ENCODE peak calls at places on chromosomes 12 and 14, in four cellular contexts. M, R, Y and X are unnamed samples.

GRCh38 chr14:58919262-58919661 is 269.2 kb upstream of the DAAM1 start:
- DNase-seq in M (no peak), Y (peak; percentile 27), R (no peak), X (no peak)

GRCh38 chr12:126358806-126359205 is 1293.6 kb downstream of the AACS start:
- DNase-seq in M (no peak), Y (no peak), R (no peak), X (no peak)

GRCh38 chr12:16385779-16386646 is 38.6 kb downstream of the MGST1 start:
- DNase-seq in Y (peak; percentile 71), M (peak; percentile 71), R (no peak), X (peak; percentile 10)

GRCh38 chr12:10194160-10194559 is 15.3 kb downstream of the TMEM52B start:
- DNase-seq in R (no peak), M (no peak), Y (no peak), X (no peak)

GRCh38 chr14:24817638-24818053 is 183.7 kb upstream of the GZMB start:
- DNase-seq in M (peak; percentile 62), R (no peak), Y (peak; percentile 25), X (no peak)

GRCh38 chr12:80593766-80594165 is 113.7 kb upstream of the MYF6 start:
- DNase-seq in Y (no peak), M (no peak), R (no peak), X (peak; percentile 58)

GRCh38 chr12:93016752-93017350 is 87.8 kb upstream of the EEA1 start:
- DNase-seq in Y (peak; percentile 29), M (no peak), R (no peak), X (no peak)

GRCh38 chr14:53368714-53369191 is 215.6 kb upstream of the DDHD1 start:
- DNase-seq in R (no peak), M (no peak), Y (no peak), X (no peak)

GRCh38 chr12:66111605-66112004 is 18.9 kb downstream of the LLPH start:
- DNase-seq in R (no peak), Y (no peak), M (no peak), X (no peak)

GRCh38 chr12:113236539-113237354 is 15.5 kb downstream of the TPCN1 start:
- DNase-seq in Y (no peak), M (no peak), R (no peak), X (no peak)

GRCh38 chr14:43135877-43136411 is 1371.1 kb downstream of the FSCB start:
- DNase-seq in M (no peak), Y (no peak), R (no peak), X (no peak)
- H3K27me3 ChIP-seq in M (no peaks in the 10 kb centered on the region), Y (no peaks in the 10 kb centered on the region), R (no peaks in the 10 kb centered on the region), X (no peaks in the 10 kb centered on the region)

DNA sequence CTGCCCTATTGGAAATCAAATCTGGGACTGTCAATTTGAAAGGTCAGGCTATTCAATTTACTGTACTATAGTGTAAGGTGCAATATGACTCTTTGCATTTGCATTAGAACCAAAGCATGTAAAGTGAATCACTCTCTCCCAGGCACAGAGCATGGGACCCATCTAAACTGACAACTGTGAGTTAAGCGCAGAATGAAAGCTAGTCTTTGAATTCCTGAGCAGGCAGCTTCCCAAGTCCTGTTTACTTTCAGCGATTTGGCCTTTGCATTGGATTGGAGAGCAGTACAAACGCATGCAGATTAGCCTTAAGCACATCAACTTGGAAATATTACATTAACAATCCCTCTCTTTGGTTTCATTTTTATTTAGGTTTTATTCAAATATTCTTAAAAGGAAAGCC is 74.6 kb downstream of the RERG start:
- DNase-seq in Y (peak; percentile 6), M (no peak), R (no peak), X (no peak)
- H3K27me3 ChIP-seq in Y (no peaks in the 10 kb centered on the region), M (no peaks in the 10 kb centered on the region), R (no peaks in the 10 kb centered on the region), X (no peaks in the 10 kb centered on the region)

DNA sequence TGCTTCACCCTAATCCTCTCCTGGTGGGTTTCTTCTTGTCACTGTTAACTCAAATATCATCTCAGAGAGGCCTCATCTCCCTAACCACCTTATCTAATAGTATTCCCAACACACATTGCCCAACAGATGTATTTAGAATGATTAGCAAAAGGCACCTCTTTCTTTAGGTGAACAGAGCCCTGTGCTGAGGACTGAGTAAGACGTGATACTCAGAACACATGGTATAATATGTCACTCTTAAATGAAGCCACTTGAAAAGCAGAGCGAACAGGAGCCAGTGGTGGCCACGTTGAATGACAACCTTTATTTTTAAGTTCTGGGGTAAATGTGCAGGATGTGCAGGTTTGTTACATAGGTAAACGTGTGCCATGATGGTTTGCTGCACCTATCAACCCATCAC is 1.5 kb upstream of the KSR2 start:
- DNase-seq in M (peak; percentile 17), R (no peak), Y (no peak), X (no peak)
- H3K27me3 ChIP-seq in M (peaks cover 33% of the 10 kb centered on the region), R (no peaks in the 10 kb centered on the region), Y (peaks cover 37% of the 10 kb centered on the region), X (peaks cover 25% of the 10 kb centered on the region)

DNA sequence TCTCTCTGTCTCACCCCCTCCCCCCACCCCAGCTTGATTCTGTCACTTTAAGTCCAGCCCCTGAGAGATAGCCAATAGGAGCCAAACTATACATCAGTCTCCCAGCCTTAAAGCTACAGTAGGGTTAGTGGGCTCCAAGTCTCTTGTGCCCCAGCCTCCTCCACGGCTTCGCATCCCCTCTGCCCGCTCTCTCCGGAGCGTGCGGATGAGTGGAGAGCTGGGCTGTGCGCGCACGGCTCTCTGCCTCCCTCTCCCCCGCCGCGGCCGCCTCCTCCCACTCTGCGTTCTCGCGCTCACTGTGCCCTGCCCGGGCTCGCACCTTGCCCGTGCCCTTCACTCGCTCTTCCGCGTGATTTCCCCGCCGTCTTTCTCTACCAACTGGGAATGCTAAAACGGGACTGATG is at the start of gene ESRRB:
- DNase-seq in Y (peak; percentile 74), R (no peak), M (peak; percentile 83), X (no peak)
- H3K27me3 ChIP-seq in Y (peaks cover 100% of the 10 kb centered on the region), R (peaks cover 23% of the 10 kb centered on the region), M (peaks cover 84% of the 10 kb centered on the region), X (peaks cover 63% of the 10 kb centered on the region)

GRCh38 chr12:54522213-54522612 is 24.7 kb downstream of the NCKAP1L start:
- DNase-seq in M (no peak), Y (no peak), R (no peak), X (no peak)
- H3K27me3 ChIP-seq in M (peaks cover 27% of the 10 kb centered on the region), Y (peaks cover 24% of the 10 kb centered on the region), R (no peaks in the 10 kb centered on the region), X (peaks cover 5% of the 10 kb centered on the region)

DNA sequence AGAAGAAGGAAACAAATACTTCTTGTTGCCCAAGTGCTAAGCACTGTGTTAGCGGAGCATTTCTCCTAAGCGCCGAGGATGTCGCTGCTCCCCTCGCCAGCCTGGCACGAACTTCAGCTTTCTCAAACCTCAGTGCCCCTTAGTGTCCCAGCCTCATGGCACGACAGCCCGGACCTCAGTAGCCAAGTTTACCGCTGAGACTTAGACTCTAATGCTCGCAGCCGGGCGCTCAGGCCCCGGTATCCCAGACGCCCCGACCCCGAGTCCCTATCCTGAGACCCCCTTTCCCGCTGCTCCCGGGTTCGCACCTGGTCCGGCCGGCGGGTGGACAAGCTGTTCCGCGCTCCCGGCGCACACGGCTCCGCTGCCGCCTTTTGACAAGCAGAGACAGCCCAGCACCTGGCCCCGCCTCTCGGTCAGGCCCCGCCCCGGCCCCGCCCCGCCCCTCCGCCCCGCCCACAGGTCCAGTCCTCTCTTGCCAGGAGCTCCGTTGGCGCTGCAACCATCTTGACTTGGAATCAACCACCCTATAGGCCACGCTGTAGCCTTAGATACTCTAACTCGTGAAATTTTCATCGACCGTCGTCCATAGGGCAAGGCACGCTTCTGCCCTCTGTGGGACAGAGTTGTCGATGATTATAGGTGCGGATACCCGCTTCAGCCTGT is at the start of gene VDR:
- DNase-seq in M (peak; percentile 100), Y (peak; percentile 91), R (peak; percentile 90), X (peak; percentile 65)
- H3K27me3 ChIP-seq in M (peaks cover 97% of the 10 kb centered on the region), Y (peaks cover 92% of the 10 kb centered on the region), R (no peaks in the 10 kb centered on the region), X (peaks cover 7% of the 10 kb centered on the region)

DNA sequence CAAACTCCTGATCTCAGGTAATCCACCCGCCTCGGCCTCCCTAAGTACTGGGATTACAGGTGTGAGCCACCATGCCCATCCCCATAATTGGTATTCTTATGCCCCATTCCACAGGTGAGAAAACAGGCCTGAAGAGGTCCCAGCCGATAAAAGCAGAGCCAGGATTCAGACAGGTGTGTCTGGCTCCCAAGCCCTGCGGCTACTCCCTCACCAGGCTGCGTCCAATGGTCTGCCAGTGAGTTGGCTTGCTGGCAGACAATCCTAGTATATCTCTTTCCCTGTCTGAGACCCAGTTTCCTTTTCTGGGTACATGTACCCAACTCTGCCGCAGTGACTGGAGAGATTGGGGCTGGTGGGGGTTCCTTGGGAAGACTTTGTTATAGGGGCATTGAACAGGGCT is 1.9 kb upstream of the TSPAN9 start:
- DNase-seq in M (no peak), R (no peak), Y (no peak), X (no peak)
- H3K27me3 ChIP-seq in M (peaks cover 5% of the 10 kb centered on the region), R (peaks cover 21% of the 10 kb centered on the region), Y (peaks cover 29% of the 10 kb centered on the region), X (no peaks in the 10 kb centered on the region)

GRCh38 chr14:100588671-100589070 is 1.5 kb upstream of the BEGAIN start:
- DNase-seq in Y (no peak), M (peak; percentile 44), R (no peak), X (no peak)

GRCh38 chr14:100589071-100589759 is 2.0 kb upstream of the BEGAIN start:
- DNase-seq in M (peak; percentile 49), R (no peak), Y (peak; percentile 48), X (no peak)

GRCh38 chr14:100586520-100587247 is 533 bp downstream of the BEGAIN start:
- DNase-seq in R (no peak), M (peak; percentile 67), Y (no peak), X (no peak)

GRCh38 chr14:100587248-100587762 is at the start of gene BEGAIN:
- DNase-seq in Y (peak; percentile 72), R (no peak), M (peak; percentile 53), X (no peak)

GRCh38 chr14:100587763-100588411 is 670 bp upstream of the BEGAIN start:
- DNase-seq in Y (no peak), R (no peak), M (peak; percentile 39), X (no peak)
- H3K27me3 ChIP-seq in Y (peaks cover 36% of the 10 kb centered on the region), R (peaks cover 17% of the 10 kb centered on the region), M (peaks cover 60% of the 10 kb centered on the region), X (peaks cover 47% of the 10 kb centered on the region)

GRCh38 chr12:75205556-75205955 is 4.1 kb downstream of the KCNC2 start:
- DNase-seq in R (no peak), M (no peak), Y (no peak), X (no peak)

GRCh38 chr12:75209782-75210138 is at the start of gene KCNC2:
- DNase-seq in M (no peak), Y (no peak), R (no peak), X (no peak)

GRCh38 chr12:75212072-75212471 is 2.4 kb upstream of the KCNC2 start:
- DNase-seq in Y (no peak), M (no peak), R (no peak), X (no peak)

GRCh38 chr12:75208851-75209781 is 523 bp downstream of the KCNC2 start:
- DNase-seq in Y (peak; percentile 85), M (peak; percentile 96), R (no peak), X (no peak)

GRCh38 chr12:75207338-75208083 is 2.1 kb downstream of the KCNC2 start:
- DNase-seq in R (no peak), M (peak; percentile 86), Y (peak; percentile 71), X (no peak)
- H3K27me3 ChIP-seq in R (no peaks in the 10 kb centered on the region), M (peaks cover 72% of the 10 kb centered on the region), Y (peaks cover 90% of the 10 kb centered on the region), X (peaks cover 29% of the 10 kb centered on the region)